ENCODE peak calls at places on chromosome 1, in seven cellular contexts. G, T, A, Y, P, N and I are unnamed samples. For H3K4me1, the result is how much of the 10 kb centered on the place peaks cover.

GRCh38 chr1:180837025-180837424 is 75.7 kb upstream of the KIAA1614 start:
- DNase-seq in G (no peak), T (no peak), A (no peak), Y (no peak), P (no peak), N (no peak), I (no peak)

GRCh38 chr1:201376464-201377374 is 761 bp downstream of the TNNT2 start:
- DNase-seq in G (peak), T (no peak), A (peak), Y (no peak), P (no peak), N (no peak), I (no peak)

GRCh38 chr1:228004331-228004871 is 2.4 kb upstream of the WNT3A start:
- DNase-seq in G (no peak), T (no peak), A (no peak), Y (no peak), P (no peak), N (no peak), I (no peak)

GRCh38 chr1:209364716-209365115 is 218.8 kb upstream of the CAMK1G start:
- DNase-seq in G (no peak), T (no peak), A (no peak), Y (no peak), P (no peak), N (no peak), I (no peak)

GRCh38 chr1:72724951-72725863 is 442.9 kb upstream of the NEGR1 start:
- DNase-seq in G (no peak), T (no peak), A (no peak), Y (peak), P (no peak), N (no peak), I (no peak)

GRCh38 chr1:206717237-206717989 is 32.7 kb downstream of the MAPKAPK2 start:
- DNase-seq in G (peak), T (no peak), A (no peak), Y (no peak), P (peak), N (no peak), I (no peak)

GRCh38 chr1:83641828-83642443 is 357.0 kb downstream of the TTLL7 start:
- DNase-seq in G (peak), T (peak), A (no peak), Y (no peak), P (no peak), N (no peak), I (no peak)

GRCh38 chr1:86156571-86157455 is at the start of gene COL24A1:
- DNase-seq in G (peak), T (peak), A (peak), Y (peak), P (no peak), N (no peak), I (no peak)

GRCh38 chr1:61121631-61122030 is 39.3 kb downstream of the NFIA start:
- DNase-seq in G (no peak), T (no peak), A (no peak), Y (no peak), P (no peak), N (no peak), I (no peak)
- H3K4me1 ChIP-seq in G (under half), T (half or more), A (under half), Y (under half), P (under half), N (under half), I (half or more)

GRCh38 chr1:63322944-63323865 is 838 bp downstream of the FOXD3 start:
- DNase-seq in G (no peak), T (no peak), A (no peak), Y (no peak), P (peak), N (peak), I (no peak)
- H3K4me3 ChIP-seq in G (peak), T (peak), A (no peak), Y (peak), P (peak), N (peak), I (peak)

GRCh38 chr1:14499312-14500040 is 99.0 kb upstream of the KAZN start:
- DNase-seq in G (no peak), T (no peak), A (no peak), Y (no peak), P (no peak), N (no peak), I (no peak)
- H3K27ac ChIP-seq in G (no peak), T (no peak), A (no peak), Y (no peak), P (no peak), N (no peak), I (no peak)

GRCh38 chr1:155079487-155080249 is 1.0 kb downstream of the EFNA3 start:
- DNase-seq in G (peak), T (no peak), A (no peak), Y (no peak), P (no peak), N (no peak), I (no peak)

GRCh38 chr1:155081472-155082300 is 3.0 kb downstream of the EFNA3 start:
- DNase-seq in G (no peak), T (no peak), A (no peak), Y (no peak), P (no peak), N (no peak), I (no peak)

GRCh38 chr1:155082301-155082940 is 3.8 kb downstream of the EFNA3 start:
- DNase-seq in G (no peak), T (no peak), A (no peak), Y (no peak), P (no peak), N (no peak), I (no peak)

GRCh38 chr1:155079210-155079486 is 511 bp downstream of the EFNA3 start:
- DNase-seq in G (no peak), T (no peak), A (no peak), Y (no peak), P (no peak), N (no peak), I (no peak)

DNA sequence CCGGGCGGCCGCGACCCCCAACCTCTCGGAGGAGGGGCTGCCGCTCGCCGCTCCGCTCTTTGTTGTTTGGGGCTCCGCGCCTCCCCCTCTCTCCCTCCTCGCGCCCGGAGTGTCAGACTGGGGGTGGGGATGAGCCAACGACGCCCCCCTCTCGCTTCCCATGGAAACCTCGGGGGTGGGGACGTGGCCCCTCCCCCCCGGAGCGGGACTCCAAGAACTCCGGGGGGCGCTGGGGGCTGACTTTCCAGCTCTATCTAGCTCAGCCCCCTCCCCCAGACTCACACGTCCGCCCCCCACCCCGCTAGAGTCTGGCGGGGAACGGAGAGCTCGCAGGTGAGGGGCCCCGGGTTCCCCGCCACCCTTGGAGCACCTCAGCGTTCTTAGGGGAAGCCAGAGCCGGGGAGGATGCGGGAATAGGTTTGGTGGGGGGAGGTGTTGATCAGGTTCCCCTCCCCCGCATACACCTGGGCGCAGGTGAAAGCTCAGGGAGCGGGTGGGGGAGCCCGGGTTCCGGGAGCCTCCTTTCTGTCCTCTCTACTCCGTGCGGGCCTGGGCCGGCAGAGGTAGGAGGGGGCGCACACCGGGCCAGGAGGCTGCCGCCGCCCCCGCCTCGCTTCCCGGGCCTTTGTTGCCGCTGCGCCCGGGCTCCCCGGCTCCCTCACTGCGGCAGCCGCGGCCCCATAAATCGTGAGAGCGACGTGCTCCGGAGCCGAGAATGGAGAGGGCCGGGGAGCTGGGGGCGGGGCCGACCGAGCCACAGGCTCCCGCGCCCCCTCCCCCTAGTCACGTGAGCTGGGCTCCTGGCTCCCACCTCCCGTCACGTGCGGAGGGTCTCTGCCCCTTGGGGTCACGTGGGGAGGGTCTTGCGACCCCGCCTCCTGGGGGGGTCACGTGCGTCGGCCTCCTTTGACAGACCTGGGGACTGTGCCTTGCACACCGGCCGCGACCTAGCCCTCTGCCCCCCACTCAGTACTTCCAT is 1.9 kb downstream of the EFNA3 start:
- DNase-seq in G (peak), T (no peak), A (no peak), Y (no peak), P (no peak), N (peak), I (no peak)
- H3K4me1 ChIP-seq in G (half or more), T (half or more), A (under half), Y (under half), P (half or more), N (half or more), I (under half)

GRCh38 chr1:23627065-23627464 is 64.5 kb upstream of the RPL11 start:
- DNase-seq in G (no peak), T (no peak), A (no peak), Y (no peak), P (peak), N (no peak), I (no peak)
- H3K4me3 ChIP-seq in G (no peak), T (no peak), A (no peak), Y (no peak), P (peak), N (peak), I (no peak)